ENCODE peak calls at places on chromosomes 5 and 9, in five cellular contexts. G is psoas muscle, A is GM10248, H is heart left ventricle, B is nephron progenitor cell. F is an unnamed sample.

GRCh38 chr5:7592910-7593309 is 197.0 kb downstream of the ADCY2 start:
- DNase-seq in G (no peak), A (no peak), H (no peak), B (peak), F (peak)

GRCh38 chr9:133371261-133371711 is 4.6 kb downstream of the SURF4 start:
- DNase-seq in G (no peak), A (no peak), H (no peak), B (no peak), F (no peak)

GRCh38 chr9:115391166-115391825 is 273.3 kb upstream of the TNC start:
- DNase-seq in G (no peak), A (no peak), H (no peak), B (no peak), F (no peak)

GRCh38 chr9:20684865-20685696 is 1.0 kb downstream of the FOCAD start:
- DNase-seq in G (no peak), A (no peak), H (no peak), B (no peak), F (no peak)

GRCh38 chr5:157961828-157962390 is 103.0 kb upstream of the CLINT1 start:
- DNase-seq in G (no peak), A (no peak), H (no peak), B (no peak), F (no peak)

GRCh38 chr9:132591244-132591643 is 8.8 kb downstream of the BARHL1 start:
- DNase-seq in G (no peak), A (no peak), H (no peak), B (no peak), F (no peak)

GRCh38 chr9:115986508-115986907 is 167.1 kb upstream of the PAPPA start:
- DNase-seq in G (no peak), A (no peak), H (no peak), B (no peak), F (no peak)

GRCh38 chr5:134281081-134281480 is 55.2 kb upstream of the PPP2CA start:
- DNase-seq in G (no peak), A (no peak), H (no peak), B (no peak), F (no peak)

GRCh38 chr9:21933281-21933680 is 60.9 kb downstream of the CDKN2A start:
- DNase-seq in G (no peak), A (no peak), H (no peak), B (no peak), F (no peak)

GRCh38 chr9:121826711-121827110 is 175.3 kb downstream of the DAB2IP start:
- DNase-seq in G (no peak), A (no peak), H (no peak), B (no peak), F (peak)

GRCh38 chr5:168766038-168766700 is 187.0 kb upstream of the PANK3 start:
- DNase-seq in G (no peak), A (no peak), H (no peak), B (no peak), F (no peak)

GRCh38 chr5:142388696-142389095 is 63.9 kb upstream of the SPRY4 start:
- DNase-seq in G (no peak), A (no peak), H (no peak), B (no peak), F (no peak)

DNA sequence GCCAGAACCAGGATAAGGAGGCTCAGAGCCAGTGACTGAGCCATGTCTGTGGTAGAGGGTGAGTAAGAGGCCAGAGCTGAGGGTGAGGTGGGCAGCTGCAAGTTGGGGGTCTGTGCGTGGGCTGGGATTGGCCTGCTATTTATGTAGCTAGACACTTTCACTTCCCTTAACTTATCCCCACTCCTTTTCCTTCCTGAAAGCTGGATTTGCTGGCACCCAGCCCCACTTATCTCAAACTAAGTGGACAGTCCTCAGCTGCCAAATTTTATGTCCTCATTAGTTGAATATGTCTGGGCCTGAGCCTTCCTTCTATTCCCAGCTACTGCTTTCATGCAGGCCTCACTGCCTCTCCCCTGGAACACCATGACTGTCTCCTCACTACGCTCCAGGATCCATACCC is at the start of gene CCL21:
- DNase-seq in G (no peak), A (no peak), H (peak), B (no peak), F (no peak)
- TF ChIP-seq CTCF in G (no peak), A (no peak), H (no peak), B (no peak), F (no peak)

DNA sequence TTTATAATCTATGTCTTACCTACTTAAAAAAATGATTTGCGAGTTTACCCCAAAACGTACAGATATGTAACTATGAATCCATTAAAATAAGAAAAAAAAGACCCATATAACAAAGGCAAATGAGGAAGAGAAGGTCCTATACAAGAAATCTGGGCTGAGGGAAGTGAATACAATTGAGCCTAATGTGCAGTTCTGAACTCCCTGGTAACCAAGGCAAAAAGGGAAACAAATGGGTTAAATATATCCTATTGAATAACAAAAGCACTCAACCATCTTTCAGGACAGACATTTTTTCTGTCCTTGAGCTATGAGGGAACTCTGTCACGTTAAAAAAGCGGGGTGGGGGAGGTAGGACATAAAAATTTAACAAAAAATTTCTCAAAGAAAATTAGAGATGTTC is 78.6 kb downstream of the PTPN3 start:
- DNase-seq in G (no peak), A (no peak), H (no peak), B (no peak), F (no peak)
- TF ChIP-seq CTCF in G (no peak), A (no peak), H (no peak), B (no peak), F (no peak)

GRCh38 chr5:141326088-141326854 is 4.0 kb upstream of the PCDHGA1 start:
- DNase-seq in G (peak), A (peak), H (peak), B (peak), F (peak)
- TF ChIP-seq CTCF in G (peak), A (peak), H (peak), B (peak), F (peak)

GRCh38 chr9:30178586-30178985 is 2205.9 kb upstream of the ACO1 start:
- DNase-seq in G (no peak), A (no peak), H (no peak), B (no peak), F (no peak)
- TF ChIP-seq CTCF in G (no peak), A (no peak), H (no peak), B (no peak), F (no peak)

DNA sequence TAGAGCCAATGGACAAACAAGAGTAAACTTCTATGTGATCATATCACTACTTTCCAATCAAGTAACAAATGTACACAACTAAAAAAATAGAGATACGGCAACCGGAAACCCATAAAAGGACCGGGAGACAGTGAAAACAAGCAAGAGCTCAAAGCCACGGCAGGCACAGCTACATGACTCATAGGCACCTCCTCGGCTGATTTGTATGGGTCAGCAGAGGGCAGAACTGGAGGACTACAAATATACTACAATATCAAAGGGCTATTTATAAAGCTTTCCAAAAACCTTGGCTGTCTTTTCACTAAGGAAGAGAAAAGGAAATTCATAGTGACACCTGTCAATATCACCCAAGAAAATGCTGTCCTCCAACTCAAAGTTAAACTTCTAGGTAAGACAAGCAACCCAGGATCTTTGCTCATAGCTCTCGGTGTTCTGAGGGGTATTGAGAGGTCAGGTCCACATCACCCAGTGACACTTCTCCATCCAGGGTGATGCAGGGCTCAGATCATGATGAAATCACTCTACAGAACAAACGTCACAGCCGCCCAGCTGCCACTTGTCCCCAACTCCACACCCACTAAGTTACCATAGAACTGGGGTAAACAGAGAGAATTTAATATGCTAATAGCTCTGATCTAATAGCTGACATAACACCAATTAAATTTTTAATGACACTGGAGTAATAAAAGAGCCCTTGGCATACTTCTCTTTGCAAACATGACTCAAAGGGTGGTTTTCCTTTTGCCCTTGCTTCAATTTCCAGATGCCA is 41.3 kb downstream of the PFDN1 start:
- DNase-seq in G (peak), A (peak), H (peak), B (no peak), F (no peak)
- TF ChIP-seq CTCF in G (no peak), A (no peak), H (peak), B (no peak), F (no peak)

GRCh38 chr5:77957-78804 is 13.8 kb upstream of the PLEKHG4B start:
- DNase-seq in G (no peak), A (peak), H (peak), B (no peak), F (no peak)
- TF ChIP-seq CTCF in G (peak), A (peak), H (peak), B (no peak), F (peak)

DNA sequence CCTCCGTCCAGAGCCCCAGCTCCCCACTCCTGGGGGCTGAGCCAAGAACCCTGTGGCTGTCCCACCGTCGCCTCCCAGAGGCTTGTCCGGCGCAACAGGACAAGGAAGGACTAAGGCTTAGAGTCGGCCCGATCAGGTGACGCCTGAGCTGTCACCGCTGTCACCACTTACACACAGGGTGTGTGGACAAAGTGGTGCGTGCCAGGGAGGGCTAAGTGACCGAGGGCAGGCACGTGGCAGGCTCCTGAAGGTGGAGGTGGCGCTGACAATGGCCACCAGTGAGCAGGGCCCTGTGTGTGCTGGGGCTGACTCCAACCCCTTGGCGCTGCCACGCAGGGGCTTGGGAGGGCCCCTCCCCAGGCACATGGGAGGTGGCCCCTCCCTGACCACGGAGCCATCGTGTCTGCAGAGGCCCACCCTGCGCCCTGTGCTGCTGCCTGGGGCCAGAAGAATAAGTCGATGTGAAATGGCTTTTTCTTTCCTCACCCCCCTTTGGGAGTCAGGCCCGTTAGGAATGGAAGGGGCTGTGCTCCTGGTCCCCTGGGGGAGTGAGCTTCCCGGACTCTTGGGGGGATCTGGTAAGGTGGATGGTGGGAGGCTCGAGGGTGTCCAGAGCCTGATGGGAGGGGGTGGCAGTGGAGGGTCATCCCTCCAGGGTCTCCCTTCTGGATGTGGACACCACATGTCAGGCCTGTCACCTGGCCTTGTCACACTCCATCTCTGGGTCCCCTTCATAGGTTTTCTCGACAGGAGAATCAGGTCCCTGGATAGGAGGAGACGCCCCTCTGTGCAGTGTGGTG is 2.6 kb upstream of the GPSM1 start:
- DNase-seq in G (no peak), A (no peak), H (peak), B (no peak), F (no peak)
- TF ChIP-seq CTCF in G (no peak), A (no peak), H (no peak), B (no peak), F (no peak)

GRCh38 chr5:175238326-175238725 is 205.7 kb downstream of the DRD1 start:
- DNase-seq in G (no peak), A (no peak), H (no peak), B (no peak), F (no peak)

GRCh38 chr5:175247146-175247545 is 196.8 kb downstream of the DRD1 start:
- DNase-seq in G (no peak), A (no peak), H (no peak), B (no peak), F (no peak)

GRCh38 chr5:175248416-175248905 is 195.5 kb downstream of the DRD1 start:
- DNase-seq in G (no peak), A (no peak), H (no peak), B (no peak), F (no peak)

GRCh38 chr5:175246242-175246891 is 197.6 kb downstream of the DRD1 start:
- DNase-seq in G (peak), A (no peak), H (no peak), B (no peak), F (no peak)

GRCh38 chr5:175243441-175243840 is 200.5 kb downstream of the DRD1 start:
- DNase-seq in G (no peak), A (no peak), H (no peak), B (no peak), F (no peak)
- TF ChIP-seq CTCF in G (no peak), A (no peak), H (no peak), B (no peak), F (no peak)